ENCODE peak calls at places on chromosomes 16 and 17, in seven cellular contexts. N is K562, Y is right lobe of liver, G is IMR-90, R is Peyer's patch, S is gastrocnemius medialis, D is uterus. Q is an unnamed sample.

GRCh38 chr17:51188321-51188853 is 22.2 kb downstream of the NME2 start:
- DNase-seq in Y (no peak), S (no peak), N (no peak), G (no peak), R (no peak), D (no peak), Q (no peak)

GRCh38 chr17:76529643-76530488 is 7.6 kb downstream of the CYGB start:
- DNase-seq in S (peak), D (peak), Y (peak), N (peak), G (peak), R (peak), Q (peak)

GRCh38 chr16:53504161-53504663 is 1.2 kb upstream of the AKTIP start:
- DNase-seq in Y (peak), R (peak), G (peak), N (no peak), S (peak), D (peak), Q (peak)

GRCh38 chr16:23174622-23175021 is 7.9 kb upstream of the SCNN1G start:
- DNase-seq in R (no peak), D (no peak), N (no peak), G (peak), S (no peak), Y (no peak), Q (no peak)

GRCh38 chr17:6374271-6374691 is 60.6 kb downstream of the AIPL1 start:
- DNase-seq in G (peak), N (no peak), Y (no peak), D (no peak), R (no peak), S (no peak), Q (no peak)

GRCh38 chr17:69723741-69724140 is 309.2 kb downstream of the MAP2K6 start:
- DNase-seq in S (no peak), R (no peak), Y (no peak), G (no peak), D (no peak), N (no peak), Q (no peak)

GRCh38 chr16:89922884-89923639 is at the start of gene TUBB3:
- DNase-seq in R (no peak), N (peak), Y (peak), S (no peak), G (peak), D (no peak), Q (peak)

GRCh38 chr16:31206776-31207175 is 4.2 kb upstream of the PYCARD start:
- DNase-seq in R (peak), G (no peak), D (no peak), S (no peak), N (no peak), Y (no peak), Q (no peak)

GRCh38 chr17:51890710-51891109 is 267.8 kb downstream of the CA10 start:
- DNase-seq in Y (no peak), S (no peak), D (no peak), N (no peak), R (no peak), G (no peak), Q (no peak)

GRCh38 chr17:50696365-50696879 is 11.3 kb downstream of the ANKRD40 start:
- DNase-seq in G (no peak), D (no peak), Y (no peak), R (no peak), S (no peak), N (no peak), Q (no peak)

GRCh38 chr17:61425682-61426481 is 26.2 kb downstream of the TBX2 start:
- DNase-seq in N (peak), D (no peak), R (no peak), G (no peak), S (no peak), Y (no peak), Q (no peak)

GRCh38 chr16:24950275-24950674 is 64.9 kb downstream of the ARHGAP17 start:
- DNase-seq in D (no peak), N (no peak), R (peak), Y (peak), S (no peak), G (peak), Q (peak)

GRCh38 chr16:87653234-87653633 is 50.9 kb downstream of the JPH3 start:
- DNase-seq in D (no peak), S (no peak), R (no peak), Y (no peak), N (peak), G (peak), Q (no peak)

GRCh38 chr16:66862023-66862520 is 17.9 kb downstream of the CA7 start:
- DNase-seq in D (no peak), N (no peak), S (no peak), R (no peak), Y (no peak), G (no peak), Q (no peak)

GRCh38 chr17:50213026-50214015 is 11.9 kb upstream of the COL1A1 start:
- DNase-seq in N (peak), R (peak), D (peak), G (peak), Y (no peak), S (no peak), Q (no peak)

GRCh38 chr17:79361221-79361734 is 249.6 kb downstream of the RBFOX3 start:
- DNase-seq in Y (no peak), N (no peak), R (no peak), G (no peak), S (no peak), D (no peak), Q (no peak)

GRCh38 chr16:29940656-29941055 is 14.6 kb upstream of the KCTD13 start:
- DNase-seq in S (no peak), G (no peak), N (no peak), D (no peak), R (no peak), Y (no peak), Q (no peak)

GRCh38 chr16:29947897-29948296 is 14.0 kb upstream of the TMEM219 start:
- DNase-seq in S (no peak), Y (no peak), G (no peak), R (no peak), D (no peak), N (no peak), Q (no peak)

GRCh38 chr16:29943846-29944669 is 17.8 kb upstream of the TMEM219 start:
- DNase-seq in S (no peak), Y (no peak), D (peak), N (peak), G (peak), R (peak), Q (peak)
- H3K27ac ChIP-seq in S (no peak), Y (no peak), D (peak), N (peak), G (peak), R (peak), Q (peak)

DNA sequence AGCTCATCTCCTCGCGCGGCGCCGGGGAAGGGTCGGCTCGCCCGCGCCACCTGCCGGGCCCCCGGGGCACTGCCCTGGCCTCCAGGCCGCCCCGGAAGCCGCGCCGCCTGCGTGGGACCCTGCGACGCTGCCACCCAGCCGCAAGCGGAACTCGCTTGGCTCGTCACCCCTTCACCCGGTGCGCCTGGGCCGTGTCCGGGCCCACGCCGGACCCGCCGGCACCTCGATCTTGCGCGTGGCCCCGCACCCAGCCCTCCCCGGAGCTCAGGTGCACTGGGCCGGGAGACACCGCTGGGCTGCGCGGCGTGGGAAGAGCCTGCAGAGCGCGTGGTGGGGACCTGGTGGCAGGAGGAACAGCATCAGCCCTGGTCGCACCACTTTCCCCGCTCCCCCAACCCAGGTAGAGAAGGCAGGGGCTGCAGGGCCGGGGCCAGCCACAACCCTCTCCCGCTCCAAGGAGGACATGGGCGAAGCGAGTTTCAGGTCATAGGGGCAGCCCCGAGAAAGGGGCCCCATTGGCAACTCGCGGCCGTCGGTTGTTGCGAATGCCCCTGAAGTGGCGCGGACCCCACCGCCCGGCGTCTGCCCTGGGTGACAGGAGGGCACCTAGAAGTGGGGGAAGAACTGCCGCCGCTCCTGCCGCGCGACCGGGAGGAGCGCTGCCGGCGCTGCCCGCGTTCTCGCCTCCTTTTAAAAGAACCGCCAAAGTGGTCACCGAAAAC is 363 bp upstream of the MIF4GD start:
- DNase-seq in S (peak), Y (peak), N (peak), G (no peak), D (peak), R (peak), Q (peak)
- TF ChIP-seq POLR2A in S (no peak), Y (peak), N (peak), G (no peak), D (peak), R (peak), Q (peak)

DNA sequence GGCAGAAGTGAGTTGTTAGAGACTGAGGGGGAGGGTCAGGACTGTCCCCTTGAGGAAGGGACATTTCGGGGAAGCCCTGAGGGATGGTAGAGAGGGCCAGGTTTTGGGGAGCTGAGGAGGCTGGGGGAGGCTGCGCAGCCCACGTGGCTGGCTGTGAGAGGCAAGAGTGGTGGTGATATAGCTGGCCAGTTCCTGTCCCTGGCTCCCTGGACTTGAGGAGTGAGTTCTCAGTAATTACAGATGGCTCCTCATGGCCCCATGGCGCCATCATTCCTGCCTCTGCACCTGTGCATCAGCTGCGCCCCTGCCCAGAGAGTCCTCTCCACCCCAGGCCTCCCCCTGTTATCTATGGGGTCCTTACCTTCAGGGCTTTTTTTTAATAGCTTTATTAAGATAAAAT is 30.3 kb downstream of the MPRIP start:
- DNase-seq in R (peak), Y (no peak), G (no peak), N (no peak), S (peak), D (no peak), Q (no peak)
- H3K27ac ChIP-seq in R (peak), Y (no peak), G (no peak), N (no peak), S (peak), D (peak), Q (no peak)

GRCh38 chr17:19338031-19338990 is 24.2 kb downstream of the B9D1 start:
- DNase-seq in G (peak), S (peak), N (peak), D (no peak), Y (peak), R (peak), Q (peak)
- TF ChIP-seq POLR2A in G (no peak), S (no peak), N (no peak), D (no peak), Y (peak), R (no peak), Q (no peak)

GRCh38 chr16:2042666-2043295 is 4.9 kb downstream of the NTHL1 start:
- DNase-seq in Y (no peak), S (no peak), G (no peak), R (no peak), N (peak), D (no peak), Q (no peak)
- H3K27ac ChIP-seq in Y (peak), S (no peak), G (no peak), R (peak), N (no peak), D (peak), Q (peak)

DNA sequence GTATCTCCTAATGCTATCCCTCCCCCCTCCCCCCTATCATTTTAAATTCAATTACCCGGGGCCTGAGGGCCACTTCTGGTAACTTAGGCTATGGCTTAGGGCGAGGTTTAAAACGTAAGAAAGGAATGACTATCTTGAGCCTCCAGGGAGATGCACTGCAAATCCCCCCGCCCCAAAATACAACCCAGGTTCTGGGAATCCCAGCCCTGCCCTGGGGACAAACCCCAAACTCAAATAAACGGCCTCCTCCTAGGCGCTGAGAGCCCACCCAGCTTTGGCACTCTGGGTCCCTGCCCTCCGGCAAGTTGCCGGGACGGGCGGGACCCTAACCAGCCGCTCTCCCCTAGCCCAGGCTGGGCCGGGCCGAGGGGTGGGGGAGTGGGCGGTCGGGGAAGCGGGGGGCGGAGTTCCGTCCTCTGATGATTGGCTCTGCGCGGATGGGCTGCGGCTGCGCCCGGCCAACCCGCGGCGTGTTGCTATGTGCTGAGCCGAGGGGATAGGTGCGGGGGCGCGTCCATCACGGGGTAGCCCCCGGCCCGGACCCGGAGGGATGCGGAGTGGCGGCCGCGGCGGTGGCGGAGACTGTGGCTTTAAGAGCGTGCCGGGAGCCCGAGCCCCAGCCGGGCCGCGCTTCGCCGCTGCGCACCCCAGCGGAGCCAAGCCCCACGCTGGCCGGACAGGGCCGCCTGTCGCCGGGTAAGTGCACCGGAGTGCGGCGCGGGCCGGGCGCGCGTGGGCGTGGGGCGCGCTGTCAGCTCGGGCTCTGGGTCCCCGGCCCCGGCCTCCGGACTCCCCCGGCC is at the start of gene YPEL2:
- DNase-seq in Y (peak), N (peak), D (peak), G (peak), S (peak), R (peak), Q (peak)
- TF ChIP-seq POLR2A in Y (peak), N (no peak), D (peak), G (no peak), S (peak), R (peak), Q (peak)

Q was measured in transverse colon.